ENCODE peak calls at places on chromosomes 6 and 20, in nine cellular contexts. U is heart right ventricle; Y is MM.1S; G is body of pancreas; H is fibroblast of lung; E is GM06990; O is CD8-positive, alpha-beta T cell; K is BE2C; F is Caco-2. L is an unnamed sample.

GRCh38 chr6:117459447-117459944 is 23.0 kb upstream of the DCBLD1 start:
- DNase-seq in U (no peak), Y (no peak), G (no peak), H (no peak), E (no peak), O (no peak), K (no peak), F (no peak), L (no peak)

GRCh38 chr6:45495404-45496084 is 117.8 kb upstream of the SUPT3H start:
- DNase-seq in U (no peak), Y (no peak), G (no peak), H (no peak), E (no peak), O (no peak), K (no peak), F (no peak), L (no peak)

GRCh38 chr20:44196278-44196677 is 9.3 kb upstream of the JPH2 start:
- DNase-seq in U (no peak), Y (no peak), G (no peak), H (no peak), E (no peak), O (no peak), K (no peak), F (no peak), L (peak; percentile 13)

GRCh38 chr6:71388068-71388744 is 99.6 kb downstream of the OGFRL1 start:
- DNase-seq in U (no peak), Y (peak; percentile 60), G (no peak), H (no peak), E (no peak), O (no peak), K (no peak), F (no peak), L (no peak)

GRCh38 chr20:19710336-19710721 is 47.7 kb upstream of the RIN2 start:
- DNase-seq in U (no peak), Y (no peak), G (no peak), H (peak; percentile 61), E (no peak), O (no peak), K (no peak), F (peak; percentile 34), L (no peak)

GRCh38 chr20:44111712-44112335 is 75.2 kb downstream of the JPH2 start:
- DNase-seq in U (no peak), Y (no peak), G (no peak), H (peak; percentile 24), E (no peak), O (no peak), K (no peak), F (no peak), L (no peak)

GRCh38 chr6:37785002-37785687 is 34.4 kb upstream of the ZFAND3 start:
- DNase-seq in U (no peak), Y (no peak), G (no peak), H (no peak), E (no peak), O (no peak), K (no peak), F (no peak), L (no peak)

GRCh38 chr20:5731753-5732366 is 18.3 kb upstream of the SHLD1 start:
- DNase-seq in U (no peak), Y (no peak), G (no peak), H (no peak), E (no peak), O (no peak), K (no peak), F (no peak), L (no peak)

GRCh38 chr6:34383651-34384304 is 8.7 kb downstream of the NUDT3 start:
- DNase-seq in U (no peak), Y (no peak), G (no peak), H (no peak), E (no peak), O (no peak), K (no peak), F (no peak), L (no peak)

GRCh38 chr6:119541132-119541905 is 191.8 kb upstream of the MAN1A1 start:
- DNase-seq in U (no peak), Y (no peak), G (no peak), H (peak; percentile 100), E (no peak), O (no peak), K (no peak), F (no peak), L (no peak)

GRCh38 chr6:53960311-53960710 is 150.9 kb upstream of the MLIP start:
- DNase-seq in U (no peak), Y (no peak), G (no peak), H (peak; percentile 41), E (no peak), O (no peak), K (no peak), F (no peak), L (no peak)

GRCh38 chr20:13873814-13874213 is 89.0 kb downstream of the NDUFAF5 start:
- DNase-seq in U (no peak), Y (no peak), G (no peak), H (no peak), E (no peak), O (no peak), K (no peak), F (no peak), L (no peak)

GRCh38 chr6:16179970-16180431 is 51.1 kb downstream of the MYLIP start:
- DNase-seq in U (no peak), Y (no peak), G (no peak), H (no peak), E (no peak), O (peak; percentile 58), K (no peak), F (no peak), L (no peak)

GRCh38 chr6:114747995-114748625 is 405.3 kb upstream of the HS3ST5 start:
- DNase-seq in U (peak; percentile 28), Y (peak; percentile 48), G (peak; percentile 70), H (peak; percentile 72), E (no peak), O (no peak), K (peak; percentile 77), F (peak; percentile 64), L (peak; percentile 59)

GRCh38 chr6:2502096-2502997 is 248.4 kb downstream of the MYLK4 start:
- DNase-seq in U (no peak), Y (no peak), G (no peak), H (peak; percentile 16), E (no peak), O (no peak), K (no peak), F (no peak), L (no peak)

GRCh38 chr6:139588734-139589418 is 214.4 kb upstream of the CITED2 start:
- DNase-seq in U (no peak), Y (no peak), G (no peak), H (peak; percentile 95), E (no peak), O (no peak), K (no peak), F (peak; percentile 43), L (no peak)

GRCh38 chr6:53967415-53967814 is 143.8 kb upstream of the MLIP start:
- DNase-seq in U (no peak), Y (no peak), G (no peak), H (no peak), E (no peak), O (no peak), K (no peak), F (no peak), L (no peak)

GRCh38 chr20:23361108-23361650 is 803 bp upstream of the GZF1 start:
- DNase-seq in U (no peak), Y (no peak), G (peak; percentile 60), H (peak; percentile 44), E (no peak), O (no peak), K (no peak), F (no peak), L (no peak)

GRCh38 chr6:439681-440167 is 48.2 kb downstream of the IRF4 start:
- DNase-seq in U (peak; percentile 27), Y (no peak), G (no peak), H (peak; percentile 42), E (no peak), O (peak; percentile 29), K (no peak), F (no peak), L (peak; percentile 69)

GRCh38 chr20:4406627-4407026 is 315.1 kb upstream of the PRND start:
- DNase-seq in U (no peak), Y (no peak), G (no peak), H (peak; percentile 84), E (no peak), O (no peak), K (no peak), F (no peak), L (no peak)

GRCh38 chr6:52696418-52696817 is 25.5 kb downstream of the TMEM14A start:
- DNase-seq in U (no peak), Y (no peak), G (no peak), H (no peak), E (no peak), O (no peak), K (no peak), F (no peak), L (no peak)
- TF ChIP-seq CTCF in U (no peak), Y (no peak), G (no peak), H (no peak), E (no peak), O (no peak), K (no peak), F (no peak), L (no peak)

DNA sequence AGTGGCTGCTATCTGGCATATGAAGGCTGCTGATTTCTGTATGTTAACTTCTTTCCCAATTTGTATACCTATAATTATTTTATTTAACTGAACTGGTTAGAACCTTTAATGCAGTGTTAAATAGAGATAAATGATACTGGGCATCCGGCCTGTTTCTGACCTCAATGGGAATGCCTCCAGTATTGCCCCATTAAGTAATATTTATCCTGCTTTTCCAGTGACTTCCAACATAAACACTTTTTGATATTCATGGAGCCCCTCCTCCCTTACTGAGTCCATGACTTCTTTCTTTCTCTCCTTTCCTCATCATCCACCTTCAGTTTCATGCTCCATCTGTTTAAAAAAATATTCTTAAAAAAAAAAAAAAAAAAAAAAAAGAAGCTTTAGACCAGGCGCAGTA is 8.8 kb downstream of the TRIM27 start:
- DNase-seq in U (no peak), Y (no peak), G (no peak), H (peak; percentile 24), E (no peak), O (no peak), K (no peak), F (no peak), L (no peak)
- H3K36me3 ChIP-seq in U (peaks cover 49% of the 10 kb centered on the region), Y (peaks cover 2% of the 10 kb centered on the region), G (peaks cover 12% of the 10 kb centered on the region), H (peaks cover 14% of the 10 kb centered on the region), E (peaks cover 27% of the 10 kb centered on the region), O (peaks cover 47% of the 10 kb centered on the region), K (peaks cover 75% of the 10 kb centered on the region), F (peaks cover 4% of the 10 kb centered on the region), L (peaks cover 95% of the 10 kb centered on the region)

GRCh38 chr6:166204852-166205650 is 37.4 kb upstream of the TBXT start:
- DNase-seq in U (no peak), Y (no peak), G (no peak), H (no peak), E (no peak), O (no peak), K (no peak), F (no peak), L (no peak)
- TF ChIP-seq CTCF in U (no peak), Y (no peak), G (no peak), H (no peak), E (peak; percentile 28), O (no peak), K (peak; percentile 10), F (no peak), L (no peak)

DNA sequence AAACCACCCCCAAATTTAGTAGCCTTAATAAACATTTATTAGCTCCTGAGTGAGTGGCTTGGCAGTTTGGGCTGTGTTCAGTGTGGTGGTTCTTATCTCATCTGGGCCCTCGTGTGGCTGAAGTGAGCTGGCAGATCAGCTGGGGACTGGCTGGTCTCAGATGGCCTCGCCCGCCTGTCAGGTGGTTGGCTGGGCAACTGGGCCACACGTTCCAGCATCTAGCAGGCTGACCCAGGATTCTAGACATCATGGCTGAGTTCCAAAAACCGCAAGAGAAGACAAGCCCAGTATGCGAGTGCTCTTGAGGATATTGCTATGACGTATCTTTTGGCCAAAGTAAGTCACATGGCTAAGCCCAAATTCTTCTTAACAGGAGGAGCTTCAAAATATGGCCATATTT is 28.9 kb downstream of the EIF2S2 start:
- DNase-seq in U (peak; percentile 84), Y (no peak), G (peak; percentile 76), H (peak; percentile 96), E (no peak), O (no peak), K (peak; percentile 57), F (no peak), L (peak; percentile 76)
- H3K36me3 ChIP-seq in U (peaks cover 32% of the 10 kb centered on the region), Y (peaks cover 3% of the 10 kb centered on the region), G (no peaks in the 10 kb centered on the region), H (peaks cover 15% of the 10 kb centered on the region), E (peaks cover 43% of the 10 kb centered on the region), O (peaks cover 49% of the 10 kb centered on the region), K (peaks cover 33% of the 10 kb centered on the region), F (peaks cover 19% of the 10 kb centered on the region), L (peaks cover 35% of the 10 kb centered on the region)

L was measured in right atrium auricular region.